ENCODE peak calls at places on chromosomes 11 and 22, in eight cellular contexts. O, G, U, N, L, J, R and H are unnamed samples.

GRCh38 chr11:10918698-10919097 is 60.8 kb upstream of the ZBED5 start:
- DNase-seq in O (no peak), G (no peak), U (no peak), N (no peak), L (no peak), J (no peak), R (no peak), H (no peak)

GRCh38 chr11:73206751-73207280 is 11.3 kb upstream of the P2RY2 start:
- DNase-seq in O (no peak), G (no peak), U (no peak), N (no peak), L (peak), J (no peak), R (no peak), H (no peak)

GRCh38 chr22:35688913-35689675 is 28.6 kb upstream of the APOL5 start:
- DNase-seq in O (no peak), G (peak), U (no peak), N (no peak), L (no peak), J (no peak), R (no peak), H (no peak)

GRCh38 chr22:50244420-50245213 is at the start of gene TUBGCP6:
- DNase-seq in O (peak), G (peak), U (peak), N (peak), L (peak), J (peak), R (peak), H (peak)

GRCh38 chr11:22671751-22672150 is 5.3 kb downstream of the GAS2 start:
- DNase-seq in O (no peak), G (no peak), U (no peak), N (no peak), L (no peak), J (no peak), R (no peak), H (no peak)

GRCh38 chr11:9473408-9473807 is 12.6 kb downstream of the ZNF143 start:
- DNase-seq in O (peak), G (no peak), U (no peak), N (no peak), L (no peak), J (no peak), R (no peak), H (no peak)

GRCh38 chr22:23772315-23773246 is at the start of gene MMP11:
- DNase-seq in O (peak), G (peak), U (peak), N (peak), L (peak), J (peak), R (peak), H (no peak)

GRCh38 chr22:41417622-41418390 is 28.8 kb downstream of the TOB2 start:
- DNase-seq in O (no peak), G (no peak), U (peak), N (no peak), L (peak), J (no peak), R (peak), H (no peak)

GRCh38 chr11:92826136-92826535 is 143.3 kb upstream of the MTNR1B start:
- DNase-seq in O (no peak), G (no peak), U (no peak), N (no peak), L (peak), J (no peak), R (no peak), H (no peak)

GRCh38 chr11:87150936-87151335 is 113.2 kb downstream of the TMEM135 start:
- DNase-seq in O (no peak), G (no peak), U (no peak), N (no peak), L (no peak), J (no peak), R (no peak), H (no peak)

GRCh38 chr11:12973529-12974181 is 35.5 kb upstream of the RASSF10 start:
- DNase-seq in O (no peak), G (no peak), U (no peak), N (no peak), L (no peak), J (no peak), R (no peak), H (no peak)

GRCh38 chr11:123166095-123166559 is 28.9 kb downstream of the CLMP start:
- DNase-seq in O (peak), G (peak), U (peak), N (no peak), L (peak), J (no peak), R (peak), H (no peak)

GRCh38 chr11:37571248-37571647 is 973.2 kb upstream of the RAG2 start:
- DNase-seq in O (no peak), G (no peak), U (no peak), N (no peak), L (no peak), J (no peak), R (no peak), H (no peak)

GRCh38 chr11:46346886-46347636 is at the start of gene DGKZ:
- DNase-seq in O (peak), G (peak), U (peak), N (peak), L (peak), J (peak), R (peak), H (peak)

GRCh38 chr11:84398017-84398626 is 1112.0 kb upstream of the CCDC90B start:
- DNase-seq in O (peak), G (no peak), U (no peak), N (no peak), L (no peak), J (peak), R (no peak), H (no peak)

GRCh38 chr11:66118847-66119246 is 48.8 kb downstream of the PACS1 start:
- DNase-seq in O (peak), G (no peak), U (no peak), N (no peak), L (no peak), J (no peak), R (no peak), H (no peak)

GRCh38 chr11:41245704-41246398 is 213.6 kb downstream of the LRRC4C start:
- DNase-seq in O (peak), G (no peak), U (no peak), N (no peak), L (no peak), J (no peak), R (no peak), H (no peak)

GRCh38 chr11:3203221-3204043 is 15.2 kb downstream of the MRGPRG start:
- DNase-seq in O (peak), G (no peak), U (peak), N (no peak), L (peak), J (no peak), R (no peak), H (no peak)

GRCh38 chr11:61949169-61950034 is 749 bp upstream of the BEST1 start:
- DNase-seq in O (peak), G (no peak), U (peak), N (peak), L (peak), J (peak), R (peak), H (no peak)

GRCh38 chr11:3139086-3139440 is 26.0 kb downstream of the OSBPL5 start:
- DNase-seq in O (no peak), G (no peak), U (peak), N (no peak), L (no peak), J (no peak), R (no peak), H (no peak)